ENCODE peak calls at places on chromosome 22, in eight cellular contexts. M is prostate gland, U is right lobe of liver, Z is stomach, Q is Peyer's patch, V is body of pancreas, F is IMR-90, W is A549. D is an unnamed sample.

GRCh38 chr22:46703996-46704370 is 34.1 kb downstream of the CERK start:
- DNase-seq in M (no peak), U (no peak), Z (no peak), Q (no peak), V (no peak), F (no peak), W (no peak), D (no peak)

GRCh38 chr22:25091449-25091848 is 108.2 kb upstream of the CRYBB3 start:
- DNase-seq in M (no peak), U (no peak), Z (no peak), Q (no peak), V (no peak), F (no peak), W (no peak), D (no peak)

GRCh38 chr22:40491990-40492631 is 121.7 kb downstream of the SGSM3 start:
- DNase-seq in M (no peak), U (no peak), Z (no peak), Q (no peak), V (no peak), F (peak), W (no peak), D (no peak)

GRCh38 chr22:40694409-40694808 is 15.1 kb downstream of the MCHR1 start:
- DNase-seq in M (peak), U (no peak), Z (no peak), Q (no peak), V (no peak), F (no peak), W (no peak), D (peak)

GRCh38 chr22:35835267-35835997 is 117.8 kb downstream of the APOL5 start:
- DNase-seq in M (no peak), U (no peak), Z (no peak), Q (no peak), V (no peak), F (peak), W (no peak), D (no peak)

GRCh38 chr22:47997612-47998011 is 1235.2 kb downstream of the TBC1D22A start:
- DNase-seq in M (no peak), U (no peak), Z (no peak), Q (no peak), V (no peak), F (no peak), W (no peak), D (no peak)

GRCh38 chr22:48897959-48898358 is 929.7 kb downstream of the BRD1 start:
- DNase-seq in M (no peak), U (no peak), Z (no peak), Q (no peak), V (no peak), F (no peak), W (no peak), D (no peak)

GRCh38 chr22:35376728-35377472 is 4.0 kb upstream of the HMOX1 start:
- DNase-seq in M (peak), U (peak), Z (peak), Q (peak), V (peak), F (peak), W (peak), D (peak)

GRCh38 chr22:47299879-47300697 is 537.6 kb downstream of the TBC1D22A start:
- DNase-seq in M (no peak), U (no peak), Z (peak), Q (no peak), V (no peak), F (no peak), W (no peak), D (no peak)

GRCh38 chr22:49080631-49081030 is 747.0 kb downstream of the BRD1 start:
- DNase-seq in M (no peak), U (no peak), Z (no peak), Q (no peak), V (no peak), F (no peak), W (no peak), D (no peak)

GRCh38 chr22:46667245-46667623 is 47.0 kb downstream of the GRAMD4 start:
- DNase-seq in M (no peak), U (peak), Z (no peak), Q (no peak), V (no peak), F (no peak), W (no peak), D (no peak)

GRCh38 chr22:38097557-38098409 is 12.7 kb downstream of the BAIAP2L2 start:
- DNase-seq in M (no peak), U (peak), Z (no peak), Q (no peak), V (no peak), F (peak), W (no peak), D (peak)

DNA sequence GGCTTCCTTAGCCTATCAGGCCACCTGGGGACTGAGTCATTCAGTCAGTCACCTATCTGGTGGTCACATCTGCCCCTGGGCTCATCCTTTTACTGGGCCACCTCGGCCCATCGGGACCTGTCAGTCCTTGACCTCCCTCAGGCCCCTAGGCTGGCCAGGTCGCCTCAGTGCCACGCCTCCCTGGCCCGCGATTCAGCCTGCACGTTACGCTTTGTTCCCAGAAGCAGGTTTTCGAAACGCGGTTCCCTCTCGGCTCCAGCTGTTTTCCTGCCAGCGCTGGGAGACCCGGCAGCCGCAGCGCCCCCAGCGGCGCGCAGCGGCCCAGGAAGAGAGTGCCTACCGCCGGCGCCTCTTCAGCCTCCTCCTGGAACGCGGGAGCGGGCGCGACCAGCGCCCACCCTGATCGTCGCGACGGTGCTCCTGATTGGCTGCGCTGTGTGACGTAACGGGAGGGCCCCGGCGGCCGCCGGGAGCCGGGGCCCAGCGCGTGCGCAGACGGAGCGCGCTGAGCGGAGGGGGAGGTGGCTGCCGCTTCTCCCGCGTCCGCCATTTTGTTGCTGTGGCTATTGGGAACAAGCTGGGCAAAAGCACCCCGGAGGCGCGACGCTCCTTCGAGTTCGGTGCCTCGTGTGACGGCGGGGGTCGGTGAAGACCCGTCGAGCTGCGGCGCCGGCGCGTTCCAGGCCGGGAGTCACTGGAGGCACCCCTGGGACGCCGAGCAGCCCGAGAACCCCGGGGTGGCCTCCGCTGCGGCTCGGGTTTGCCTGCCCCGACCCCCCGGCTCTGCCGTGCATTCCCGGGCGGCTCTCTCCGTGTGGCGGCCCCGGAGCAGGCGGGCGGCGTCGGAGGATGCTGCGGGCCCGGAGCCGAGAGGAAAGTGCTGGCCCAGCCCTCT is at the start of gene CRKL:
- DNase-seq in M (peak), U (peak), Z (peak), Q (peak), V (peak), F (peak), W (peak), D (peak)
- TF ChIP-seq POLR2A in M (peak), U (peak), Z (no peak), Q (peak), V (peak), F (no peak), W (peak), D (peak)

GRCh38 chr22:50445880-50446707 is 28.7 kb downstream of the SBF1 start:
- DNase-seq in M (no peak), U (no peak), Z (no peak), Q (no peak), V (no peak), F (no peak), W (no peak), D (no peak)
- TF ChIP-seq POLR2A in M (no peak), U (no peak), Z (no peak), Q (no peak), V (no peak), F (no peak), W (no peak), D (no peak)

GRCh38 chr22:45553333-45554039 is 50.8 kb downstream of the FBLN1 start:
- DNase-seq in M (peak), U (peak), Z (peak), Q (peak), V (peak), F (peak), W (peak), D (peak)
- TF ChIP-seq POLR2A in M (no peak), U (no peak), Z (no peak), Q (no peak), V (no peak), F (no peak), W (no peak), D (no peak)

GRCh38 chr22:31143537-31143936 is 3.2 kb upstream of the PLA2G3 start:
- DNase-seq in M (no peak), U (no peak), Z (no peak), Q (no peak), V (no peak), F (no peak), W (no peak), D (no peak)
- TF ChIP-seq POLR2A in M (no peak), U (no peak), Z (no peak), Q (no peak), V (no peak), F (no peak), W (no peak), D (no peak)

GRCh38 chr22:26713823-26714449 is 56.5 kb downstream of the MIAT start:
- DNase-seq in M (no peak), U (no peak), Z (no peak), Q (no peak), V (no peak), F (no peak), W (no peak), D (no peak)

GRCh38 chr22:26709617-26710390 is 52.4 kb downstream of the MIAT start:
- DNase-seq in M (no peak), U (no peak), Z (no peak), Q (no peak), V (no peak), F (peak), W (no peak), D (no peak)

GRCh38 chr22:26708256-26709009 is 51.0 kb downstream of the MIAT start:
- DNase-seq in M (no peak), U (no peak), Z (no peak), Q (no peak), V (no peak), F (no peak), W (no peak), D (no peak)

GRCh38 chr22:26712158-26712557 is 54.8 kb downstream of the MIAT start:
- DNase-seq in M (no peak), U (no peak), Z (no peak), Q (no peak), V (no peak), F (no peak), W (no peak), D (no peak)

DNA sequence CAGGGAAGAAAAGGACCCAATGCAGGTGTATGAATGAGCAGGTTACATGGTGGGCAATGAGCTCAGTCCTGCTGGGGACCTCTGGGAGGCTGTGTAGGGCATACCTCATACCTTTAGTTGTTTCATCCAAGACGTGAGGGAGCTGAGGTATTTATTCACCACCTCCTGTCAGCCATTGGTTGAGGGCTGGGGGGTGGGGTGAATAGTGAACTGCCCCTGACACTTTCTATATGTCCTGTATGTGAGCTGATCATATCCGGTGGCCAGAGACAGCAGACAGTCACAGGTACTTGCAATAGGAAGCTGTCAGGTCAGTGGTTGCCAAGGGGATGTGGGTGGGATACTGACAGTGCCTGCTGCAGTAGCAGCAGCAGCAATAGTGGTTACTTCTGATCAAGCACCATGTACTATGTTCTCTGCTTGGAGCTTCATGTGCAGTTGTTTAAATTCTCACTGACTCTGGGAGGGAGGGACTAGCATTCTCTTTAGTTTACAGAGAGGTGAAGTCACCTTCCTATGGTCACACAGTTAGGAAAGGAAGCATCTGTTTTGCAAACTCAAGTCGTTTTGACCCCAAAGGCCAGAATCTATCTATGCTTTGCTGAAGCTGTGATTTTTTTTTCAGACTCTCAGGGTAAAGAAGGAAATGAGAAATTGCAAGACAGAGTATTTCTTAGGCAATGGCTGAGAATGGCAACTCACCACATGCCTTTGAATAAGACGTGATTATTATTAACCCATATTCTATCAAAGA is 54.0 kb downstream of the MIAT start:
- DNase-seq in M (no peak), U (no peak), Z (peak), Q (peak), V (no peak), F (peak), W (no peak), D (no peak)
- TF ChIP-seq POLR2A in M (no peak), U (no peak), Z (no peak), Q (no peak), V (no peak), F (no peak), W (no peak), D (no peak)

GRCh38 chr22:41772198-41772597 is 28.3 kb upstream of the CCDC134 start:
- DNase-seq in M (no peak), U (no peak), Z (no peak), Q (no peak), V (no peak), F (no peak), W (no peak), D (no peak)
- TF ChIP-seq POLR2A in M (no peak), U (no peak), Z (no peak), Q (no peak), V (no peak), F (no peak), W (no peak), D (no peak)

GRCh38 chr22:26616650-26617049 is 1.2 kb downstream of the CRYBB1 start:
- DNase-seq in M (no peak), U (no peak), Z (no peak), Q (no peak), V (no peak), F (no peak), W (no peak), D (no peak)
- TF ChIP-seq POLR2A in M (no peak), U (no peak), Z (no peak), Q (no peak), V (no peak), F (no peak), W (no peak), D (no peak)

GRCh38 chr22:30289126-30289979 is at the start of gene CASTOR1:
- DNase-seq in M (peak), U (peak), Z (peak), Q (peak), V (peak), F (peak), W (peak), D (peak)

GRCh38 chr22:30290318-30290678 is 993 bp upstream of the CASTOR1 start:
- DNase-seq in M (peak), U (no peak), Z (no peak), Q (no peak), V (peak), F (peak), W (no peak), D (no peak)

GRCh38 chr22:30291334-30291892 is 2.1 kb upstream of the CASTOR1 start:
- DNase-seq in M (no peak), U (no peak), Z (no peak), Q (no peak), V (no peak), F (no peak), W (no peak), D (no peak)

GRCh38 chr22:30289980-30290313 is 642 bp upstream of the CASTOR1 start:
- DNase-seq in M (no peak), U (no peak), Z (no peak), Q (no peak), V (no peak), F (no peak), W (no peak), D (no peak)

GRCh38 chr22:30290679-30291333 is 1.5 kb upstream of the CASTOR1 start:
- DNase-seq in M (peak), U (peak), Z (peak), Q (peak), V (peak), F (peak), W (no peak), D (peak)
- TF ChIP-seq POLR2A in M (peak), U (no peak), Z (no peak), Q (no peak), V (peak), F (no peak), W (no peak), D (no peak)

DNA sequence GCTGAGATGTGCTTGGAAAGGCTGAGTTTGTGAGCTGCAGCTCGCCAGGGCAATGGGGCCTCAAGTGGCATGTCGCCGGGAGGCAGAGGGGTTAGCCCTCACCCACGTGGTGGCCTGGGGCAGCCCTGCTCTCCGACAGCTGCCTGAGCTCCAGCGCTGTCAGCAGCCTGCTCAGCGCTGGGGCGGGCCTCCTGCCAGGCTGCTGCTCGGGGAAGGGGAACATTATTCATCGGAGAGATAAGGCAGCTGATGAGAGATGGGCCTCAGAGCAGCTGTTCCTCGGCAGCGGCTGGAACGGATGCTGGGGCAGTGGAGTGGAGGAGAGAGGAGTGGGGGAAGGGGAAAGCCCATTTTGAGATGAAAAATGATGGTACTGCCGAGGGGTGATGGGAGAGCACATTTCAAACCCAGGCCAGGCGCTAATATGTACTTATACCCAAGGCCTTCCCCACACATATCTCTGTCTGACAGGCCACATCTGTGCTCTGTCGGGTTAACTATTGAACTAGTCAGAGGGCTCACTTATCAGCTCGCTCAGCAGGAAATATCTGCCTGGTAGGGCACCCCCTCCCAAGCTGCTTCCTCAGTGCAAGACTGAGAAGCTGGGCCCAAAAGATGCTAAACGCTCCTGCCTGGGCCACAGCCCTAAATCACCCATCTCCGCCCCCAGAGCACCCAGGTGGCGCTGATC is 79.5 kb downstream of the TIMP3 start:
- DNase-seq in M (no peak), U (peak), Z (peak), Q (no peak), V (peak), F (peak), W (no peak), D (peak)
- TF ChIP-seq POLR2A in M (no peak), U (no peak), Z (no peak), Q (no peak), V (no peak), F (no peak), W (no peak), D (no peak)